ENCODE peak calls at places on chromosomes 13 and 19, in ten cellular contexts. One of them, this sample, is unnamed. For H3K36me3, the result is how much of the 10 kb centered on the place peaks cover.

GRCh38 chr13:111329641-111330040 is 9.2 kb downstream of the TEX29 start:
- DNase-seq in OCI-LY7: no peak
- DNase-seq in PC-9: no peak
- DNase-seq in K562: no peak
- DNase-seq in left lung: no peak
- DNase-seq in thoracic aorta: no peak
- DNase-seq in ovary: no peak
- DNase-seq in cardiac muscle cell: no peak
- DNase-seq in HAP-1: no peak
- DNase-seq in GM06990: no peak
- DNase-seq in this sample: no peak

GRCh38 chr13:35953537-35954206 is 177.5 kb downstream of the DCLK1 start:
- DNase-seq in OCI-LY7: peak
- DNase-seq in PC-9: peak
- DNase-seq in K562: peak
- DNase-seq in left lung: peak
- DNase-seq in thoracic aorta: peak
- DNase-seq in ovary: peak
- DNase-seq in cardiac muscle cell: peak
- DNase-seq in HAP-1: peak
- DNase-seq in GM06990: no peak
- DNase-seq in this sample: peak

GRCh38 chr19:32166238-32166637 is 179.2 kb upstream of the ZNF507 start:
- DNase-seq in OCI-LY7: no peak
- DNase-seq in PC-9: no peak
- DNase-seq in K562: no peak
- DNase-seq in left lung: no peak
- DNase-seq in thoracic aorta: no peak
- DNase-seq in ovary: no peak
- DNase-seq in cardiac muscle cell: no peak
- DNase-seq in HAP-1: no peak
- DNase-seq in GM06990: no peak
- DNase-seq in this sample: no peak

GRCh38 chr19:30070970-30071632 is 129.1 kb downstream of the URI1 start:
- DNase-seq in OCI-LY7: no peak
- DNase-seq in PC-9: no peak
- DNase-seq in K562: no peak
- DNase-seq in left lung: peak
- DNase-seq in thoracic aorta: no peak
- DNase-seq in ovary: no peak
- DNase-seq in cardiac muscle cell: no peak
- DNase-seq in HAP-1: no peak
- DNase-seq in GM06990: no peak
- DNase-seq in this sample: no peak

GRCh38 chr13:51797664-51798488 is 6.1 kb downstream of the DHRS12 start:
- DNase-seq in OCI-LY7: peak
- DNase-seq in PC-9: peak
- DNase-seq in K562: no peak
- DNase-seq in left lung: no peak
- DNase-seq in thoracic aorta: no peak
- DNase-seq in ovary: no peak
- DNase-seq in cardiac muscle cell: peak
- DNase-seq in HAP-1: peak
- DNase-seq in GM06990: peak
- DNase-seq in this sample: peak

GRCh38 chr13:101785858-101786257 is 333.4 kb downstream of the ITGBL1 start:
- DNase-seq in OCI-LY7: peak
- DNase-seq in PC-9: no peak
- DNase-seq in K562: no peak
- DNase-seq in left lung: no peak
- DNase-seq in thoracic aorta: no peak
- DNase-seq in ovary: no peak
- DNase-seq in cardiac muscle cell: peak
- DNase-seq in HAP-1: no peak
- DNase-seq in GM06990: no peak
- DNase-seq in this sample: no peak

GRCh38 chr19:41703602-41704293 is 4.7 kb upstream of the CEACAM5 start:
- DNase-seq in OCI-LY7: no peak
- DNase-seq in PC-9: no peak
- DNase-seq in K562: no peak
- DNase-seq in left lung: no peak
- DNase-seq in thoracic aorta: no peak
- DNase-seq in ovary: no peak
- DNase-seq in cardiac muscle cell: no peak
- DNase-seq in HAP-1: no peak
- DNase-seq in GM06990: no peak
- DNase-seq in this sample: no peak

GRCh38 chr19:33133438-33134031 is 1.6 kb downstream of the WDR88 start:
- DNase-seq in OCI-LY7: no peak
- DNase-seq in PC-9: no peak
- DNase-seq in K562: peak
- DNase-seq in left lung: no peak
- DNase-seq in thoracic aorta: no peak
- DNase-seq in ovary: no peak
- DNase-seq in cardiac muscle cell: no peak
- DNase-seq in HAP-1: no peak
- DNase-seq in GM06990: no peak
- DNase-seq in this sample: no peak

GRCh38 chr19:17441241-17442135 is 7.0 kb downstream of the TMEM221 start:
- DNase-seq in OCI-LY7: peak
- DNase-seq in PC-9: peak
- DNase-seq in K562: peak
- DNase-seq in left lung: no peak
- DNase-seq in thoracic aorta: no peak
- DNase-seq in ovary: no peak
- DNase-seq in cardiac muscle cell: peak
- DNase-seq in HAP-1: no peak
- DNase-seq in GM06990: no peak
- DNase-seq in this sample: no peak

GRCh38 chr13:28237944-28238343 is 99.6 kb downstream of the PAN3 start:
- DNase-seq in OCI-LY7: no peak
- DNase-seq in PC-9: no peak
- DNase-seq in K562: no peak
- DNase-seq in left lung: no peak
- DNase-seq in thoracic aorta: no peak
- DNase-seq in ovary: no peak
- DNase-seq in cardiac muscle cell: no peak
- DNase-seq in HAP-1: no peak
- DNase-seq in GM06990: no peak
- DNase-seq in this sample: no peak

GRCh38 chr19:33430674-33431277 is 57.3 kb downstream of the CEBPG start:
- DNase-seq in OCI-LY7: peak
- DNase-seq in PC-9: peak
- DNase-seq in K562: peak
- DNase-seq in left lung: peak
- DNase-seq in thoracic aorta: no peak
- DNase-seq in ovary: peak
- DNase-seq in cardiac muscle cell: peak
- DNase-seq in HAP-1: peak
- DNase-seq in GM06990: peak
- DNase-seq in this sample: peak

GRCh38 chr13:113153810-113154748 is 4.4 kb upstream of the PROZ start:
- DNase-seq in OCI-LY7: peak
- DNase-seq in PC-9: peak
- DNase-seq in K562: peak
- DNase-seq in left lung: peak
- DNase-seq in thoracic aorta: peak
- DNase-seq in ovary: peak
- DNase-seq in cardiac muscle cell: peak
- DNase-seq in HAP-1: peak
- DNase-seq in GM06990: peak
- DNase-seq in this sample: peak

GRCh38 chr13:93227906-93228801 is 1.5 kb downstream of the GPC6 start:
- DNase-seq in OCI-LY7: no peak
- DNase-seq in PC-9: no peak
- DNase-seq in K562: peak
- DNase-seq in left lung: peak
- DNase-seq in thoracic aorta: no peak
- DNase-seq in ovary: peak
- DNase-seq in cardiac muscle cell: peak
- DNase-seq in HAP-1: peak
- DNase-seq in GM06990: peak
- DNase-seq in this sample: peak

DNA sequence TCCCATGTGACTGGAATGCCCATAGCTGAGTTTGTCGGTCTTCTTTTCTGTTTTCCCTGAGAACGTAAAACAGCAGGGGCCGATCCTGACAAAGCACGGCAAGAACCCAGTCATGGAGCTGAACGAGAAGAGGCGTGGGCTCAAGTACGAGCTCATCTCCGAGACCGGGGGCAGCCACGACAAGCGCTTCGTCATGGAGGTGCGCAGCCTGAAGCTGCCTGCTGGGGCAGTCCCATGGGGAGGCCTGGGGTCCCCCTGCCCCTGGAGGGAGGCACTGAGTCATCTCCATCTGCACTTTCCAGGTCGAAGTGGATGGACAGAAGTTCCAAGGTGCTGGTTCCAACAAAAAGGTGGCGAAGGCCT is 18.2 kb upstream of the QTRT1 start:
- DNase-seq in OCI-LY7: no peak
- DNase-seq in PC-9: no peak
- DNase-seq in K562: no peak
- DNase-seq in left lung: no peak
- DNase-seq in thoracic aorta: no peak
- DNase-seq in ovary: no peak
- DNase-seq in cardiac muscle cell: no peak
- DNase-seq in HAP-1: no peak
- DNase-seq in GM06990: no peak
- DNase-seq in this sample: no peak
- H3K36me3 ChIP-seq in OCI-LY7: half or more
- H3K36me3 ChIP-seq in PC-9: half or more
- H3K36me3 ChIP-seq in K562: half or more
- H3K36me3 ChIP-seq in left lung: half or more
- H3K36me3 ChIP-seq in thoracic aorta: half or more
- H3K36me3 ChIP-seq in ovary: under half
- H3K36me3 ChIP-seq in cardiac muscle cell: half or more
- H3K36me3 ChIP-seq in HAP-1: half or more
- H3K36me3 ChIP-seq in GM06990: half or more
- H3K36me3 ChIP-seq in this sample: under half

GRCh38 chr19:38683393-38684077 is 36.1 kb downstream of the ACTN4 start:
- DNase-seq in OCI-LY7: no peak
- DNase-seq in PC-9: peak
- DNase-seq in K562: peak
- DNase-seq in left lung: peak
- DNase-seq in thoracic aorta: no peak
- DNase-seq in ovary: peak
- DNase-seq in cardiac muscle cell: peak
- DNase-seq in HAP-1: no peak
- DNase-seq in GM06990: no peak
- DNase-seq in this sample: peak

GRCh38 chr19:38685666-38686529 is 38.4 kb downstream of the ACTN4 start:
- DNase-seq in OCI-LY7: no peak
- DNase-seq in PC-9: peak
- DNase-seq in K562: peak
- DNase-seq in left lung: no peak
- DNase-seq in thoracic aorta: no peak
- DNase-seq in ovary: no peak
- DNase-seq in cardiac muscle cell: peak
- DNase-seq in HAP-1: peak
- DNase-seq in GM06990: no peak
- DNase-seq in this sample: no peak

GRCh38 chr19:38684078-38684861 is 36.8 kb downstream of the ACTN4 start:
- DNase-seq in OCI-LY7: no peak
- DNase-seq in PC-9: peak
- DNase-seq in K562: peak
- DNase-seq in left lung: peak
- DNase-seq in thoracic aorta: peak
- DNase-seq in ovary: peak
- DNase-seq in cardiac muscle cell: no peak
- DNase-seq in HAP-1: peak
- DNase-seq in GM06990: peak
- DNase-seq in this sample: peak

GRCh38 chr19:38686530-38686888 is 39.1 kb downstream of the ACTN4 start:
- DNase-seq in OCI-LY7: no peak
- DNase-seq in PC-9: no peak
- DNase-seq in K562: peak
- DNase-seq in left lung: no peak
- DNase-seq in thoracic aorta: no peak
- DNase-seq in ovary: no peak
- DNase-seq in cardiac muscle cell: no peak
- DNase-seq in HAP-1: no peak
- DNase-seq in GM06990: peak
- DNase-seq in this sample: no peak

GRCh38 chr19:38684862-38685665 is 37.6 kb downstream of the ACTN4 start:
- DNase-seq in OCI-LY7: no peak
- DNase-seq in PC-9: no peak
- DNase-seq in K562: no peak
- DNase-seq in left lung: no peak
- DNase-seq in thoracic aorta: no peak
- DNase-seq in ovary: no peak
- DNase-seq in cardiac muscle cell: no peak
- DNase-seq in HAP-1: no peak
- DNase-seq in GM06990: no peak
- DNase-seq in this sample: no peak
- H3K36me3 ChIP-seq in OCI-LY7: under half
- H3K36me3 ChIP-seq in PC-9: under half
- H3K36me3 ChIP-seq in K562: half or more
- H3K36me3 ChIP-seq in left lung: under half
- H3K36me3 ChIP-seq in thoracic aorta: under half
- H3K36me3 ChIP-seq in ovary: under half
- H3K36me3 ChIP-seq in cardiac muscle cell: under half
- H3K36me3 ChIP-seq in HAP-1: under half
- H3K36me3 ChIP-seq in GM06990: under half
- H3K36me3 ChIP-seq in this sample: under half

GRCh38 chr19:43522929-43523328 is 4.1 kb downstream of the ETHE1 start:
- DNase-seq in OCI-LY7: no peak
- DNase-seq in PC-9: no peak
- DNase-seq in K562: no peak
- DNase-seq in left lung: no peak
- DNase-seq in thoracic aorta: no peak
- DNase-seq in ovary: no peak
- DNase-seq in cardiac muscle cell: no peak
- DNase-seq in HAP-1: no peak
- DNase-seq in GM06990: no peak
- DNase-seq in this sample: no peak
- H3K36me3 ChIP-seq in OCI-LY7: under half
- H3K36me3 ChIP-seq in PC-9: under half
- H3K36me3 ChIP-seq in K562: under half
- H3K36me3 ChIP-seq in left lung: under half
- H3K36me3 ChIP-seq in thoracic aorta: under half
- H3K36me3 ChIP-seq in ovary: under half
- H3K36me3 ChIP-seq in cardiac muscle cell: under half
- H3K36me3 ChIP-seq in HAP-1: under half
- H3K36me3 ChIP-seq in GM06990: under half
- H3K36me3 ChIP-seq in this sample: under half

GRCh38 chr19:10725415-10725814 is 7.5 kb downstream of the DNM2 start:
- DNase-seq in OCI-LY7: no peak
- DNase-seq in PC-9: peak
- DNase-seq in K562: no peak
- DNase-seq in left lung: no peak
- DNase-seq in thoracic aorta: no peak
- DNase-seq in ovary: no peak
- DNase-seq in cardiac muscle cell: no peak
- DNase-seq in HAP-1: no peak
- DNase-seq in GM06990: no peak
- DNase-seq in this sample: no peak
- H3K36me3 ChIP-seq in OCI-LY7: half or more
- H3K36me3 ChIP-seq in PC-9: under half
- H3K36me3 ChIP-seq in K562: half or more
- H3K36me3 ChIP-seq in left lung: under half
- H3K36me3 ChIP-seq in thoracic aorta: under half
- H3K36me3 ChIP-seq in ovary: under half
- H3K36me3 ChIP-seq in cardiac muscle cell: under half
- H3K36me3 ChIP-seq in HAP-1: under half
- H3K36me3 ChIP-seq in GM06990: under half
- H3K36me3 ChIP-seq in this sample: under half

This sample was measured in mucosa of descending colon.